ENCODE peak calls at places on chromosomes 4 and X, in ten cellular contexts. I is astrocyte, K is colonic mucosa, M is brain microvascular endothelial cell, R is GM20000, H is B cell, B is MM.1S, O is psoas muscle, L is heart left ventricle, V is WERI-Rb-1. J is an unnamed sample.

GRCh38 chr4:87589531-87589930 is 18.8 kb upstream of the DSPP start:
- DNase-seq in I (peak), K (no peak), M (peak), R (no peak), H (no peak), B (peak), O (no peak), L (no peak), V (no peak), J (no peak)

GRCh38 chr4:140335076-140335475 is 38.4 kb upstream of the SCOC start:
- DNase-seq in I (peak), K (no peak), M (no peak), R (no peak), H (no peak), B (no peak), O (no peak), L (no peak), V (no peak), J (no peak)

GRCh38 chrX:45850197-45850774 is 649.6 kb upstream of the DIPK2B start:
- DNase-seq in I (peak), K (peak), M (no peak), R (peak), H (peak), B (peak), O (no peak), L (no peak), V (no peak), J (peak)

GRCh38 chrX:37638047-37638446 is 47.5 kb upstream of the XK start:
- DNase-seq in I (no peak), K (no peak), M (no peak), R (no peak), H (no peak), B (peak), O (no peak), L (no peak), V (no peak), J (no peak)

GRCh38 chr4:105586638-105587328 is 34.4 kb downstream of the ARHGEF38 start:
- DNase-seq in I (no peak), K (no peak), M (no peak), R (no peak), H (no peak), B (peak), O (no peak), L (no peak), V (no peak), J (no peak)

GRCh38 chr4:165294907-165295306 is 32.6 kb upstream of the MSMO1 start:
- DNase-seq in I (no peak), K (no peak), M (no peak), R (peak), H (peak), B (no peak), O (no peak), L (no peak), V (no peak), J (no peak)

GRCh38 chr4:3858046-3858730 is 92.0 kb downstream of the ADRA2C start:
- DNase-seq in I (no peak), K (no peak), M (no peak), R (no peak), H (no peak), B (no peak), O (peak), L (peak), V (no peak), J (no peak)

GRCh38 chr4:100895572-100896197 is 377.9 kb upstream of the EMCN start:
- DNase-seq in I (no peak), K (no peak), M (no peak), R (peak), H (peak), B (peak), O (no peak), L (no peak), V (no peak), J (no peak)

GRCh38 chrX:115573172-115573571 is 12.2 kb downstream of the PLS3 start:
- DNase-seq in I (no peak), K (no peak), M (no peak), R (no peak), H (no peak), B (no peak), O (no peak), L (no peak), V (no peak), J (no peak)

GRCh38 chr4:18203936-18204335 is 182.4 kb upstream of the LCORL start:
- DNase-seq in I (no peak), K (no peak), M (no peak), R (no peak), H (no peak), B (peak), O (no peak), L (no peak), V (no peak), J (no peak)

GRCh38 chr4:40995850-40996249 is 218.5 kb downstream of the APBB2 start:
- DNase-seq in I (peak), K (no peak), M (no peak), R (no peak), H (no peak), B (no peak), O (no peak), L (no peak), V (no peak), J (no peak)

GRCh38 chr4:86482851-86483490 is 111.1 kb upstream of the PTPN13 start:
- DNase-seq in I (no peak), K (no peak), M (peak), R (no peak), H (no peak), B (no peak), O (no peak), L (no peak), V (no peak), J (no peak)

GRCh38 chrX:23776363-23776762 is 6.6 kb upstream of the SAT1 start:
- DNase-seq in I (no peak), K (no peak), M (no peak), R (no peak), H (no peak), B (no peak), O (no peak), L (no peak), V (no peak), J (no peak)

GRCh38 chr4:126213996-126214395 is 899.2 kb downstream of the FAT4 start:
- DNase-seq in I (no peak), K (no peak), M (no peak), R (no peak), H (no peak), B (peak), O (no peak), L (no peak), V (no peak), J (peak)

GRCh38 chr4:177220376-177220775 is 89.3 kb upstream of the NEIL3 start:
- DNase-seq in I (peak), K (no peak), M (peak), R (no peak), H (no peak), B (no peak), O (no peak), L (no peak), V (no peak), J (no peak)

GRCh38 chr4:113961322-113961698 is 18.1 kb downstream of the ARSJ start:
- DNase-seq in I (peak), K (no peak), M (peak), R (no peak), H (no peak), B (no peak), O (no peak), L (no peak), V (no peak), J (no peak)

DNA sequence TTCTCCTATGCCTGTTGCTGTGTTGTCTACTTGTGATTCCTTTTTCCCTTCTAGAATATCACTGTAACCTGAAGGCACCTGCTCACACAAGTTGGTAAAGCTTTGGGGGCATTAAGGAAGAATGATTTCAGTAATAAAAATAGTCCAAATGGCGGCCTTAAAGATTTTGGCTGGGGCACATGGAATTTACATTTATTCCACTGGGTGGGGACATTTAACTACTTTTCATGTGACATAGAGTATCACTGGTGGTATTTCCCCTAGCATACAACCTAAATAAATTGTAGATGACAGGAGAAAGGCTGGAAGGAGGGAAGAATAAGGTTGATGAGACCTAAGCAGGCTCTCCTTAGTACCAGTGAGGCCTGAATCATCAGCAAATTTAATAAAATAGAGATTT is 121.8 kb upstream of the EDA2R start:
- DNase-seq in I (no peak), K (no peak), M (no peak), R (no peak), H (no peak), B (peak), O (no peak), L (no peak), V (no peak), J (no peak)
- TF ChIP-seq CTCF in I (peak), K (no peak), M (no peak), R (no peak), H (no peak), B (peak), O (no peak), L (peak), V (no peak), J (no peak)

DNA sequence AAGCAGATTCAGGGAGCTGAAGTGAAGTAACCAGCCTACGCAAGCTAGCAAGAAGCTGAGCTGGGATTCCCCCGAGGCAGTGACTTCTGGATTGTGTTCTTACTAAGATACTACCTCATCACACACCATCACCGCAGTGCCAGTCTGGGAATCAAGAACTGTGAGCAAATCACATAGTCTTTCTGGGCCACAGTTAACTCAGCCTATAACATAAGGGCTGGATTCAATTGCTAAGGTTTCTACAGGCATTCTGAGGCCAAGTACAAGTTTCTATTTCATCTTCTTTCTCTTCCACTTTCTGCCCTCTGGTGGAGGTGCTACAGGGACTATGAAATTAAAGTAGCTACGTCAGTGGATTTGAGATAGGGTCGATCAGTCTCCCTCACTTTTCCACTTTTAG is 1.4 kb upstream of the CORIN start:
- DNase-seq in I (no peak), K (no peak), M (peak), R (peak), H (peak), B (peak), O (no peak), L (no peak), V (no peak), J (no peak)
- TF ChIP-seq CTCF in I (peak), K (no peak), M (peak), R (peak), H (no peak), B (peak), O (peak), L (peak), V (peak), J (no peak)

DNA sequence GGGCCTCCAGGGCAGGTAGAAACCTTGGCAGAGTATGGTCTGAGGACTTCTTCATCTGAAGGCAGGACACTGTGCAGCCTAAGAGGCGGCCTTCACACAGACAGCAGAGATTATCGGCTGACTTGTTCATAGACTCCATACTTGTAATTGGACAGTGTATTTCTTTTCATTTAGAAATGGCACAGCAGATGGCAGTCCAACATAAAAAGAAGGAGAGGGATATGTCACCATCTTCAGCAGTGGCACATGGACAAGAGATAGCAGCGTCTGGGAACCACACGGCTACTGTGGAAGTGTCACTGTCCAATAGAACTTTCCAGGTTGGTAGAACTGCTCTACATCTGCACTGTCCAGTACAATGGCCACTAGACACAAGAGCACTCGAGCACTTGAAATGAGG is 21.7 kb upstream of the GEMIN8 start:
- DNase-seq in I (no peak), K (no peak), M (no peak), R (no peak), H (no peak), B (no peak), O (no peak), L (no peak), V (no peak), J (no peak)
- TF ChIP-seq CTCF in I (no peak), K (no peak), M (no peak), R (no peak), H (no peak), B (peak), O (no peak), L (no peak), V (no peak), J (no peak)

DNA sequence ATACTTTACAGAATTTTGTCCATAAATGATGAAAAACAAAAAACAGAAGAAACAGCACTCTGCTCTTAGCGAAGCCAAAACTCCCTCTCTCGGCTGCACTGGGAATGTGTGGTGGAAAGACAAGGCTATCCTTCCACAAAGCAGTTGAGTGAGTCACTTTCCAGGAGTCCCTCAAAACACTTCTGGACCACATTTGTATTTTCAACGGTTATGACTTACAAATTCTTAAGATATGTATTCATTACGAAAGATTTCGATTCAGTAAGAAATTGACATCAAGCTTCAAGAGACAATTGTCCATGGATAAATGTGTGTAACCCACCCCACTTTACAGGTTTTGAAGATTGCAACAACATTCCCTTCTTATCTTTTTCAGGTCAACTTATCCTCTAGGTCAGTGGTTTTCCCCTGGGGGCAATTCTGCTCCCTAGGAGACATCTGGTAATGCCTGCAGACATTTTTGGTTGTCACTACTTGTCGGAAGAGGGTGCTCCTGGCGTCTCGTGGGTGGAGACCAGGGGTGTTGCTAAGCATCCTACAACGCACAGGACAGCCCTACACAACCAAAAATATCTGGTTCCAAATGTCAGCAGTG is 66.7 kb upstream of the MTNR1A start:
- DNase-seq in I (peak), K (no peak), M (peak), R (no peak), H (no peak), B (no peak), O (no peak), L (no peak), V (no peak), J (no peak)
- TF ChIP-seq CTCF in I (peak), K (no peak), M (peak), R (no peak), H (no peak), B (no peak), O (no peak), L (no peak), V (no peak), J (no peak)

DNA sequence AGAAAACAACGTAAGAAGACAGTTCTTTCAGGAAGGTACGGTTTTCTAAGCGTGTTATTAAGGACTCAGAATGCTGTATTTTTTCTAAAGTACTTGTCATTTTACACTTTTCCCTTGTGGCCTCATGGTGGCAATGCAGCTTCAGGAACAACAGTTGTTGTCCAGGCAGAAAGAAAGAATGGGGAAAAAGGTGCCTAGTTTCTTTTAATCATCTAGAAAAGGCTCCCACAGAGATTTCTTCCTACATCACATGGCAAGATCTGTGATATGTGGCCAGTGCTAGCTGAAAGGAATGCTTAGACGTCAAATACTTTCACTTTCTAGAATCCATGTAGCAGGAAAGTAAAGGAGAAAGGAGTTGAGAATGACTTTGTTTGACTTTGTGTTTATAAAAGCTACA is 49.0 kb upstream of the TRAM1L1 start:
- DNase-seq in I (peak), K (no peak), M (peak), R (peak), H (no peak), B (peak), O (no peak), L (no peak), V (peak), J (peak)
- TF ChIP-seq CTCF in I (peak), K (peak), M (peak), R (peak), H (no peak), B (peak), O (no peak), L (no peak), V (peak), J (peak)

DNA sequence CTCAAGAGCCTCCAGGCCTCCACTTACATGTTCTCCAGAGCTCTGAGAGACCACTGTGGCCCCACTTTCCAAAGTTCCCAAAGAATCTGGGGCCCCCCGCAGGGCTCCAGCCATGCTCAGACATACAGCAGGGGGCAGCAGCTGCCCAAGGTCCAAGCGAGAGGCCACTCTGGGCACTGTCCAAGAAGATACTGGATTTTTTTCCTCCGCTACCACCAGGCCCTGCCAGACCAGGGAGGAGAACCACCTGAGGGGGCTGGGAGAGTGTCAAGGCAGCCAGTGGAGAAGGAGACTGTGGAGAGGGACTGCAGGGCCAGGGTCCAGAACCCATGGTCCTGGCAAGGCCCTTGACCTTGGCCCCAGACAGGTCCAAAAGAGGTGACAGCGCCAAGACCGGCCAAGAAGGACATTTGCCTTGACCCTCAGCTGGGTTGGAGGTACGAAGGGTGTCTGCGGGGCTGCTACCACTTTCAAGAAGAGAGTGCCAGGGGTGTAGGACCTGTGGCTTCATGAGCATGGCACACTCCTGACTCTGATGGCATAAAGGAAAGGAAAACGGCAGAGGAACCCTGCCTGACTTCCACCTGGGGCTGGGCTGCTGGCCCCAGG is 5.3 kb downstream of the EMD start:
- DNase-seq in I (no peak), K (no peak), M (no peak), R (no peak), H (no peak), B (no peak), O (no peak), L (no peak), V (peak), J (no peak)
- TF ChIP-seq CTCF in I (peak), K (no peak), M (peak), R (no peak), H (no peak), B (peak), O (peak), L (peak), V (peak), J (no peak)

GRCh38 chrX:97016106-97016505 is 132.4 kb downstream of the RPA4 start:
- DNase-seq in I (no peak), K (no peak), M (no peak), R (no peak), H (no peak), B (no peak), O (no peak), L (no peak), V (no peak), J (no peak)
- TF ChIP-seq CTCF in I (no peak), K (no peak), M (no peak), R (no peak), H (no peak), B (no peak), O (no peak), L (no peak), V (no peak), J (no peak)